ENCODE peak calls at places on chromosomes 11 and 22, in eight cellular contexts. N is GM12865; I is lung; B is HEK293T; C is CD4-positive, alpha-beta T cell; F is activated CD4-positive, alpha-beta T cell treated with anti-CD3 and anti-CD28 coated beads for 1 hour; L is effector memory CD8-positive, alpha-beta T cell; E is AG10803. S is an unnamed sample.

GRCh38 chr11:64447717-64448598 is 89.0 kb downstream of the RPS6KA4 start:
- DNase-seq in N (peak), I (no peak), B (no peak), C (no peak), F (no peak), L (no peak), E (peak), S (peak)

GRCh38 chr22:46764140-46764680 is 1.8 kb downstream of the TBC1D22A start:
- DNase-seq in N (peak), I (no peak), B (no peak), C (no peak), F (no peak), L (no peak), E (no peak), S (no peak)

GRCh38 chr11:102256251-102256650 is 61.0 kb upstream of the BIRC3 start:
- DNase-seq in N (no peak), I (no peak), B (no peak), C (no peak), F (no peak), L (no peak), E (peak), S (peak)

GRCh38 chr11:67411785-67412152 is 3.7 kb upstream of the CARNS1 start:
- DNase-seq in N (no peak), I (no peak), B (no peak), C (no peak), F (no peak), L (no peak), E (no peak), S (no peak)

GRCh38 chr22:37244922-37245722 is 1.1 kb upstream of the RAC2 start:
- DNase-seq in N (peak), I (no peak), B (no peak), C (no peak), F (peak), L (no peak), E (no peak), S (no peak)

GRCh38 chr22:37148031-37148651 is 1.6 kb downstream of the IL2RB start:
- DNase-seq in N (peak), I (no peak), B (no peak), C (no peak), F (no peak), L (no peak), E (no peak), S (no peak)

GRCh38 chr11:63920126-63920869 is 3.3 kb upstream of the RCOR2 start:
- DNase-seq in N (no peak), I (peak), B (no peak), C (no peak), F (no peak), L (no peak), E (peak), S (no peak)

GRCh38 chr11:126284829-126285228 is 1.9 kb downstream of the TIRAP start:
- DNase-seq in N (peak), I (peak), B (no peak), C (peak), F (peak), L (peak), E (peak), S (peak)

GRCh38 chr11:63537293-63538101 is 889 bp downstream of the PLAAT4 start:
- DNase-seq in N (no peak), I (peak), B (no peak), C (no peak), F (no peak), L (no peak), E (peak), S (peak)

GRCh38 chr22:45550416-45550815 is 47.7 kb downstream of the FBLN1 start:
- DNase-seq in N (no peak), I (no peak), B (no peak), C (no peak), F (no peak), L (no peak), E (no peak), S (no peak)

GRCh38 chr11:26655287-26655686 is 66.6 kb downstream of the SLC5A12 start:
- DNase-seq in N (no peak), I (no peak), B (no peak), C (no peak), F (no peak), L (no peak), E (no peak), S (no peak)

GRCh38 chr22:40594924-40595323 is 41.6 kb downstream of the MRTFA start:
- DNase-seq in N (no peak), I (peak), B (no peak), C (no peak), F (no peak), L (no peak), E (peak), S (peak)

GRCh38 chr11:19872526-19873135 is 160.0 kb downstream of the NAV2 start:
- DNase-seq in N (no peak), I (no peak), B (no peak), C (no peak), F (no peak), L (no peak), E (no peak), S (no peak)

GRCh38 chr11:131762346-131763110 is 392.1 kb downstream of the NTM start:
- DNase-seq in N (no peak), I (no peak), B (no peak), C (no peak), F (no peak), L (no peak), E (no peak), S (no peak)

GRCh38 chr22:31753005-31753633 is 700 bp upstream of the DEPDC5 start:
- DNase-seq in N (peak), I (peak), B (peak), C (no peak), F (no peak), L (no peak), E (no peak), S (peak)

GRCh38 chr11:80096736-80097135 is 655.9 kb upstream of the TENM4 start:
- DNase-seq in N (no peak), I (no peak), B (no peak), C (no peak), F (no peak), L (no peak), E (peak), S (peak)

GRCh38 chr11:4211991-4212390 is 117.4 kb downstream of the RRM1 start:
- DNase-seq in N (no peak), I (no peak), B (no peak), C (no peak), F (no peak), L (no peak), E (no peak), S (no peak)

GRCh38 chr11:129117595-129118350 is 74.4 kb downstream of the ARHGAP32 start:
- DNase-seq in N (peak), I (peak), B (peak), C (peak), F (no peak), L (peak), E (peak), S (peak)

GRCh38 chr22:24772493-24773220 is 1.9 kb downstream of the PIWIL3 start:
- DNase-seq in N (no peak), I (no peak), B (peak), C (no peak), F (no peak), L (no peak), E (peak), S (peak)

GRCh38 chr11:26442131-26442530 is 110.2 kb downstream of the ANO3 start:
- DNase-seq in N (no peak), I (no peak), B (no peak), C (no peak), F (no peak), L (no peak), E (peak), S (no peak)

GRCh38 chr11:9029477-9029876 is 25.7 kb upstream of the NRIP3 start:
- DNase-seq in N (no peak), I (no peak), B (no peak), C (no peak), F (no peak), L (no peak), E (no peak), S (peak)

GRCh38 chr22:37370306-37370979 is 56.8 kb downstream of the ELFN2 start:
- DNase-seq in N (peak), I (peak), B (no peak), C (no peak), F (no peak), L (no peak), E (no peak), S (no peak)

GRCh38 chr22:19062139-19062789 is 59.9 kb downstream of the DGCR2 start:
- DNase-seq in N (no peak), I (no peak), B (no peak), C (no peak), F (no peak), L (no peak), E (no peak), S (peak)

GRCh38 chr22:42950281-42950680 is 64.7 kb downstream of the PACSIN2 start:
- DNase-seq in N (no peak), I (no peak), B (no peak), C (no peak), F (no peak), L (no peak), E (no peak), S (no peak)

GRCh38 chr11:95821640-95822039 is 31.3 kb downstream of the CEP57 start:
- DNase-seq in N (no peak), I (no peak), B (no peak), C (no peak), F (no peak), L (no peak), E (peak), S (peak)

GRCh38 chr11:67584205-67584880 is 731 bp downstream of the GSTP1 start:
- DNase-seq in N (peak), I (peak), B (peak), C (peak), F (no peak), L (no peak), E (peak), S (peak)

GRCh38 chr22:41976070-41976901 is 7.0 kb downstream of the SEPTIN3 start:
- DNase-seq in N (peak), I (no peak), B (peak), C (peak), F (peak), L (peak), E (no peak), S (no peak)

GRCh38 chr11:69510471-69511357 is 29.3 kb downstream of the LINC01488 start:
- DNase-seq in N (no peak), I (no peak), B (no peak), C (no peak), F (no peak), L (no peak), E (peak), S (peak)

GRCh38 chr11:88292156-88292844 is 45.2 kb downstream of the CTSC start:
- DNase-seq in N (no peak), I (no peak), B (no peak), C (no peak), F (no peak), L (no peak), E (no peak), S (peak)

GRCh38 chr11:39346043-39346442 is 2113.4 kb downstream of the LRRC4C start:
- DNase-seq in N (no peak), I (no peak), B (no peak), C (no peak), F (no peak), L (no peak), E (no peak), S (no peak)

GRCh38 chr11:67387074-67387473 is 4.7 kb upstream of the RAD9A start:
- DNase-seq in N (no peak), I (no peak), B (no peak), C (no peak), F (no peak), L (no peak), E (no peak), S (no peak)

GRCh38 chr11:119721129-119722120 is 7.6 kb downstream of the NECTIN1 start:
- DNase-seq in N (no peak), I (no peak), B (peak), C (no peak), F (no peak), L (no peak), E (peak), S (peak)